ENCODE peak calls at places on chromosomes 16 and 17, in five cellular contexts. One of them, this sample, is unnamed.

GRCh38 chr16:65876200-65876498 is 490.3 kb upstream of the CDH5 start:
- DNase-seq in choroid plexus epithelial cell: no peak
- DNase-seq in GM12865: no peak
- DNase-seq in fibroblast of mammary gland: peak; percentile 24
- DNase-seq in mucosa of descending colon: no peak
- DNase-seq in this sample: peak; percentile 53

GRCh38 chr17:46727572-46728348 is 90.7 kb downstream of the WNT3 start:
- DNase-seq in GM12865: no peak
- DNase-seq in mucosa of descending colon: no peak
- DNase-seq in fibroblast of mammary gland: peak; percentile 47
- DNase-seq in choroid plexus epithelial cell: peak; percentile 79
- DNase-seq in this sample: peak; percentile 89

GRCh38 chr16:4327782-4328579 is 12.1 kb downstream of the GLIS2 start:
- DNase-seq in choroid plexus epithelial cell: peak; percentile 79
- DNase-seq in fibroblast of mammary gland: peak; percentile 78
- DNase-seq in GM12865: peak; percentile 56
- DNase-seq in mucosa of descending colon: peak; percentile 71
- DNase-seq in this sample: peak; percentile 83

GRCh38 chr17:44738214-44738906 is 20.4 kb upstream of the ADAM11 start:
- DNase-seq in mucosa of descending colon: no peak
- DNase-seq in GM12865: peak; percentile 15
- DNase-seq in choroid plexus epithelial cell: no peak
- DNase-seq in fibroblast of mammary gland: peak; percentile 40
- DNase-seq in this sample: peak; percentile 42

GRCh38 chr16:17161034-17161433 is 309.7 kb downstream of the XYLT1 start:
- DNase-seq in fibroblast of mammary gland: no peak
- DNase-seq in mucosa of descending colon: no peak
- DNase-seq in GM12865: no peak
- DNase-seq in choroid plexus epithelial cell: no peak
- DNase-seq in this sample: no peak

GRCh38 chr16:54176376-54176901 is 110.1 kb downstream of the IRX3 start:
- DNase-seq in mucosa of descending colon: peak; percentile 3
- DNase-seq in choroid plexus epithelial cell: peak; percentile 25
- DNase-seq in GM12865: no peak
- DNase-seq in fibroblast of mammary gland: no peak
- DNase-seq in this sample: no peak

GRCh38 chr17:17792551-17793377 is 44.0 kb downstream of the SREBF1 start:
- DNase-seq in fibroblast of mammary gland: peak; percentile 49
- DNase-seq in choroid plexus epithelial cell: peak; percentile 81
- DNase-seq in mucosa of descending colon: no peak
- DNase-seq in GM12865: peak; percentile 43
- DNase-seq in this sample: peak; percentile 36

GRCh38 chr17:39462644-39463375 is 1.5 kb downstream of the CDK12 start:
- DNase-seq in mucosa of descending colon: peak; percentile 22
- DNase-seq in GM12865: peak; percentile 14
- DNase-seq in fibroblast of mammary gland: no peak
- DNase-seq in choroid plexus epithelial cell: peak; percentile 18
- DNase-seq in this sample: no peak

GRCh38 chr17:19021622-19022083 is 17.1 kb upstream of the FAM83G start:
- DNase-seq in fibroblast of mammary gland: no peak
- DNase-seq in mucosa of descending colon: peak; percentile 58
- DNase-seq in GM12865: peak; percentile 48
- DNase-seq in choroid plexus epithelial cell: no peak
- DNase-seq in this sample: no peak

GRCh38 chr16:87744750-87745514 is 20.9 kb downstream of the KLHDC4 start:
- DNase-seq in choroid plexus epithelial cell: no peak
- DNase-seq in fibroblast of mammary gland: no peak
- DNase-seq in mucosa of descending colon: peak; percentile 83
- DNase-seq in GM12865: no peak
- DNase-seq in this sample: no peak

GRCh38 chr17:45429338-45430005 is 3.2 kb downstream of the ARHGAP27 start:
- DNase-seq in fibroblast of mammary gland: no peak
- DNase-seq in mucosa of descending colon: no peak
- DNase-seq in GM12865: no peak
- DNase-seq in choroid plexus epithelial cell: no peak
- DNase-seq in this sample: no peak

GRCh38 chr17:34091975-34092374 is 163.1 kb upstream of the CCL2 start:
- DNase-seq in GM12865: no peak
- DNase-seq in mucosa of descending colon: no peak
- DNase-seq in fibroblast of mammary gland: no peak
- DNase-seq in choroid plexus epithelial cell: no peak
- DNase-seq in this sample: no peak

GRCh38 chr16:11349599-11350276 is 4.5 kb downstream of the RMI2 start:
- DNase-seq in mucosa of descending colon: peak; percentile 65
- DNase-seq in GM12865: no peak
- DNase-seq in choroid plexus epithelial cell: no peak
- DNase-seq in fibroblast of mammary gland: peak; percentile 86
- DNase-seq in this sample: peak; percentile 81

GRCh38 chr17:82025401-82026107 is 2.4 kb downstream of the LRRC45 start:
- DNase-seq in fibroblast of mammary gland: no peak
- DNase-seq in mucosa of descending colon: no peak
- DNase-seq in choroid plexus epithelial cell: no peak
- DNase-seq in GM12865: no peak
- DNase-seq in this sample: no peak

GRCh38 chr17:8073627-8074485 is 13.7 kb downstream of the ALOX12B start:
- DNase-seq in choroid plexus epithelial cell: peak; percentile 73
- DNase-seq in mucosa of descending colon: peak; percentile 71
- DNase-seq in fibroblast of mammary gland: peak; percentile 57
- DNase-seq in GM12865: peak; percentile 86
- DNase-seq in this sample: peak; percentile 25

GRCh38 chr16:3030872-3031212 is 5.9 kb downstream of the BICDL2 start:
- DNase-seq in GM12865: no peak
- DNase-seq in mucosa of descending colon: no peak
- DNase-seq in fibroblast of mammary gland: no peak
- DNase-seq in choroid plexus epithelial cell: no peak
- DNase-seq in this sample: no peak

GRCh38 chr17:51487947-51488346 is 227.6 kb downstream of the UTP18 start:
- DNase-seq in fibroblast of mammary gland: no peak
- DNase-seq in mucosa of descending colon: no peak
- DNase-seq in choroid plexus epithelial cell: no peak
- DNase-seq in GM12865: peak; percentile 18
- DNase-seq in this sample: no peak

GRCh38 chr17:561118-561517 is 153.5 kb downstream of the VPS53 start:
- DNase-seq in fibroblast of mammary gland: peak; percentile 75
- DNase-seq in choroid plexus epithelial cell: peak; percentile 71
- DNase-seq in GM12865: no peak
- DNase-seq in mucosa of descending colon: no peak
- DNase-seq in this sample: peak; percentile 51

GRCh38 chr17:7207120-7208001 is 12.3 kb downstream of the DLG4 start:
- DNase-seq in fibroblast of mammary gland: peak; percentile 48
- DNase-seq in mucosa of descending colon: no peak
- DNase-seq in choroid plexus epithelial cell: no peak
- DNase-seq in GM12865: no peak
- DNase-seq in this sample: no peak

GRCh38 chr17:50661795-50662391 is 27.2 kb downstream of the ABCC3 start:
- DNase-seq in GM12865: peak; percentile 18
- DNase-seq in choroid plexus epithelial cell: peak; percentile 76
- DNase-seq in fibroblast of mammary gland: peak; percentile 92
- DNase-seq in mucosa of descending colon: peak; percentile 88
- DNase-seq in this sample: peak; percentile 88

GRCh38 chr17:76444518-76445311 is 8.2 kb downstream of the UBE2O start:
- DNase-seq in choroid plexus epithelial cell: peak; percentile 37
- DNase-seq in mucosa of descending colon: no peak
- DNase-seq in fibroblast of mammary gland: peak; percentile 22
- DNase-seq in GM12865: peak; percentile 51
- DNase-seq in this sample: no peak

DNA sequence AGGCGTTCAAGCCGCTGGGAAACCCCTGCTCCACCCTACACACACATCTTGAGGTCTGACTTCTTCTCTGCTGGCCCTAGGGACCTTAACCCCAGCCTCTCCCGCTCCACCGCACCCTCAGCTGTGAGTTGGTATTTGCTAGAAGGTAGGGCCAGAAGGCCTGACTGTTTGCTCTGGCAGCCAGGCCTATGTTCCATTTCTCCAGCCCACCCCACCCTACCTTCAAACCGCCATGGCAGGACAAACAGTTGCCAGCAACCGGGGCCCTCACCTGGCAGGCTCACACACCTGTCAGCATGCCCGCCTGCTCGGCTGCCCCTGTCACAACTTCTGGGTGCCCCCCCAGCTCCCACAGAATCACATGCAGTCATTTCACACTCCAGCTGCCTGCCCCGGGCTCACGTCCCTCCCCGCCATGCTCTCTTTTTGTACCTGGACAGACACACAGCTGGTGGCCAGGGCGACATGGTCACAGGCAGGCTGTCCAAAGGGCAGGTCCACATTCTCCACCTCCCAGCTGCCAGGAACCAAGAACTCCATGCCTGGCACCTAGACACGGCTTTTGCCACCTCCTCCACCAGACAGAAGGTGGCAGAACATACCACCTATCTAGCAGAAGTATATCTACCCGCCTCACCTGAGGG is 2.6 kb upstream of the ATP2A3 start:
- DNase-seq in choroid plexus epithelial cell: no peak
- DNase-seq in GM12865: no peak
- DNase-seq in mucosa of descending colon: peak; percentile 86
- DNase-seq in fibroblast of mammary gland: no peak
- DNase-seq in this sample: no peak
- TF ChIP-seq CTCF in choroid plexus epithelial cell: no peak
- TF ChIP-seq CTCF in GM12865: no peak
- TF ChIP-seq CTCF in mucosa of descending colon: no peak
- TF ChIP-seq CTCF in fibroblast of mammary gland: no peak
- TF ChIP-seq CTCF in this sample: no peak

GRCh38 chr17:1574697-1575471 is 12.3 kb upstream of the PITPNA start:
- DNase-seq in GM12865: no peak
- DNase-seq in mucosa of descending colon: no peak
- DNase-seq in fibroblast of mammary gland: no peak
- DNase-seq in choroid plexus epithelial cell: no peak
- DNase-seq in this sample: no peak

GRCh38 chr17:1576500-1576899 is 13.9 kb upstream of the PITPNA start:
- DNase-seq in fibroblast of mammary gland: no peak
- DNase-seq in mucosa of descending colon: no peak
- DNase-seq in choroid plexus epithelial cell: no peak
- DNase-seq in GM12865: no peak
- DNase-seq in this sample: no peak

GRCh38 chr17:1573932-1574696 is 11.5 kb upstream of the PITPNA start:
- DNase-seq in GM12865: peak; percentile 86
- DNase-seq in mucosa of descending colon: peak; percentile 92
- DNase-seq in fibroblast of mammary gland: peak; percentile 71
- DNase-seq in choroid plexus epithelial cell: peak; percentile 82
- DNase-seq in this sample: peak; percentile 28

GRCh38 chr17:1577657-1578428 is 15.3 kb upstream of the PITPNA start:
- DNase-seq in mucosa of descending colon: no peak
- DNase-seq in GM12865: no peak
- DNase-seq in fibroblast of mammary gland: no peak
- DNase-seq in choroid plexus epithelial cell: no peak
- DNase-seq in this sample: no peak

GRCh38 chr17:1577186-1577585 is 14.6 kb upstream of the PITPNA start:
- DNase-seq in mucosa of descending colon: peak; percentile 59
- DNase-seq in choroid plexus epithelial cell: peak; percentile 84
- DNase-seq in fibroblast of mammary gland: peak; percentile 93
- DNase-seq in GM12865: no peak
- DNase-seq in this sample: peak; percentile 66
- TF ChIP-seq CTCF in mucosa of descending colon: no peak
- TF ChIP-seq CTCF in choroid plexus epithelial cell: no peak
- TF ChIP-seq CTCF in fibroblast of mammary gland: no peak
- TF ChIP-seq CTCF in GM12865: no peak
- TF ChIP-seq CTCF in this sample: no peak

GRCh38 chr17:66423436-66423922 is 121.1 kb downstream of the PRKCA start:
- DNase-seq in fibroblast of mammary gland: peak; percentile 34
- DNase-seq in GM12865: no peak
- DNase-seq in choroid plexus epithelial cell: no peak
- DNase-seq in mucosa of descending colon: no peak
- DNase-seq in this sample: no peak

GRCh38 chr17:66425751-66426396 is 123.5 kb downstream of the PRKCA start:
- DNase-seq in fibroblast of mammary gland: no peak
- DNase-seq in choroid plexus epithelial cell: no peak
- DNase-seq in mucosa of descending colon: no peak
- DNase-seq in GM12865: no peak
- DNase-seq in this sample: no peak

GRCh38 chr17:66427134-66427533 is 124.7 kb downstream of the PRKCA start:
- DNase-seq in mucosa of descending colon: no peak
- DNase-seq in GM12865: no peak
- DNase-seq in choroid plexus epithelial cell: no peak
- DNase-seq in fibroblast of mammary gland: no peak
- DNase-seq in this sample: no peak

GRCh38 chr17:66429680-66430079 is 127.3 kb downstream of the PRKCA start:
- DNase-seq in mucosa of descending colon: no peak
- DNase-seq in GM12865: no peak
- DNase-seq in choroid plexus epithelial cell: no peak
- DNase-seq in fibroblast of mammary gland: no peak
- DNase-seq in this sample: no peak

DNA sequence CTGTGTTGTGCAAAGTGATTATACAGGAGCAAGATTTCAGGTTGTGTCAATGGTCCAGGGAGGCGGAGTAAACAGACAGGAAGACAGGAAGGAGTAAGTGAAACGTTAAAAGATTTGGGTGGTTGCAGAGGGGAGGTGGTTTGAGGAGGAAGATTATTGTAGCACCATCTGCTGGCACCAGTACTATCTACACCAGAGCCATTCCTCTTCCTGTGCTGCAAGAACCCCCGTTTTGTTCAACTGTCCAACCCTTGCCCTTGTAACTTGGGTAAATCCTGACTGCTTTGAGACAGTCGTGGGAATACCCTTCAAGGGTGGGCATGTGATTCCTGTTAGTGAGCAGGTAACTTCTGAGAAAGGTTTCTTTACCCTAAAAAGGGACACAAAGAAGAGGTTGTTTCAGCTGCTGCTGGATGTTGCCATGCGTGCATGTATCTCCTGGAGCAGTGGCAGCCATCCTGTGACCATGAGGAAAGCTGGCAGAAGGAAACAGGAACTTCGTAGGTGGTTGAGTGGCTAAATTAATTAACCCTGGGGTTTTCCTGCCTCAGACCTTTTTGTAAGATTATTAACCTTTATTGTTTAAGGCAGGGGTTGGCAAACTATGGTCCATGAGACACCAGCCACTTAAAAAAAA is 124.1 kb downstream of the PRKCA start:
- DNase-seq in choroid plexus epithelial cell: peak; percentile 56
- DNase-seq in fibroblast of mammary gland: peak; percentile 42
- DNase-seq in mucosa of descending colon: peak; percentile 58
- DNase-seq in GM12865: peak; percentile 71
- DNase-seq in this sample: no peak
- TF ChIP-seq CTCF in choroid plexus epithelial cell: peak; percentile 55
- TF ChIP-seq CTCF in fibroblast of mammary gland: peak; percentile 21
- TF ChIP-seq CTCF in mucosa of descending colon: no peak
- TF ChIP-seq CTCF in GM12865: peak; percentile 36
- TF ChIP-seq CTCF in this sample: peak; percentile 45

DNA sequence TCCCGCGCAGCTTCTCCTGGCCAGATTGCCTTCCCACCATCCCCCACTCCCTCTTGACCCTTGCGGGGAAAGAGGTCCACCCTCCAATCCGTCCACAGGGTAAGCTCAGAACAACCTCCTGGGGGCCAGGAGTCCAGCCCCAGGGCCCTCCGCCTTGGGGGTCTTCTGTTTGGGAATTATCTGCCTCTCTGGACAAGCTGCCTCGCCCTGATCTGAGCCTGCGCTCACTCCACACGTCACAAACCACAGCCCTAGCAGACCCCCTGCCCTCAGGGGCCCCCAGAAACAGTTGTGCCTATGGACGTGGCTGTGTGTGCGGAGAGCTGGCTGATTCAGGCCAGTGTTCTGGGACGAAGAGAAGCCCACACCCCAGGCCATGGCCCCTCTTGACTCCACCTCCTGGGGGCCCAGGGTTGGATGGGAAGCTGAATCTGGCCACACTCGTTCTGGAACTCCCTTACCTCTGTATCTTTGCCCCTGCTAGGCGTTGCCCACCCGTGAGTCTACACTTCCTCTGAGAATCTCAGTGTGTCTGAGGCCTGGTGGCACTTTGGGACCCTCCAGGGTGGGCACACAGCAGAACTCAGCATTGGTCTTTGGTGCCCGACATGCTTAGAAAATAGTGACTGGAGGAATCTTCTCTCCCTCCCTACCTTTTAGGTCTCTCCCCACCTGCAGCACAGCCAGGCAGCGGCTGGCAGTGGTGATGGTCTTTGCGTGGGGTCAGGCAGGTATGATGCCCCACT is 119.9 kb upstream of the SMURF2 start:
- DNase-seq in fibroblast of mammary gland: no peak
- DNase-seq in choroid plexus epithelial cell: no peak
- DNase-seq in GM12865: no peak
- DNase-seq in mucosa of descending colon: no peak
- DNase-seq in this sample: no peak
- TF ChIP-seq CTCF in fibroblast of mammary gland: no peak
- TF ChIP-seq CTCF in choroid plexus epithelial cell: no peak
- TF ChIP-seq CTCF in GM12865: no peak
- TF ChIP-seq CTCF in mucosa of descending colon: no peak
- TF ChIP-seq CTCF in this sample: no peak